ENCODE peak calls at places on chromosomes 13 and 19, in eight cellular contexts. Q, G, U, J, E, C, F and L are unnamed samples.

GRCh38 chr19:45404557-45405434 is at the start of gene PPP1R13L:
- DNase-seq in Q (peak), J (peak), C (no peak), F (peak), E (peak), G (peak), U (peak), L (no peak)

GRCh38 chr13:99303863-99304521 is 3.2 kb downstream of the GPR183 start:
- DNase-seq in E (no peak), C (peak), F (no peak), J (peak), Q (no peak), U (no peak), G (no peak), L (peak)

GRCh38 chr19:6048348-6048747 is 62.0 kb downstream of the RFX2 start:
- DNase-seq in U (no peak), J (no peak), Q (no peak), C (no peak), E (no peak), G (no peak), F (no peak), L (no peak)

GRCh38 chr13:109787135-109787954 is 962 bp upstream of the IRS2 start:
- DNase-seq in C (no peak), E (peak), Q (peak), J (peak), G (peak), U (no peak), F (no peak), L (peak)

GRCh38 chr13:110649551-110649950 is 34.2 kb downstream of the NAXD start:
- DNase-seq in G (no peak), J (no peak), U (no peak), C (no peak), F (no peak), E (no peak), Q (no peak), L (no peak)

GRCh38 chr13:37226966-37227365 is 121.5 kb upstream of the CSNK1A1L start:
- DNase-seq in G (no peak), E (no peak), Q (peak), J (no peak), U (no peak), F (no peak), C (no peak), L (no peak)

GRCh38 chr13:34515201-34515600 is 426.9 kb upstream of the NBEA start:
- DNase-seq in F (no peak), J (no peak), Q (no peak), U (no peak), G (no peak), E (no peak), C (no peak), L (no peak)

GRCh38 chr19:50794074-50794777 is 4.0 kb downstream of the ACP4 start:
- DNase-seq in C (no peak), U (peak), F (no peak), E (peak), Q (no peak), J (peak), G (no peak), L (no peak)

GRCh38 chr19:10085641-10086031 is 481 bp upstream of the SHFL start:
- DNase-seq in G (no peak), F (no peak), Q (no peak), J (no peak), E (no peak), C (no peak), U (no peak), L (no peak)

GRCh38 chr19:33125929-33126388 is 6.0 kb upstream of the WDR88 start:
- DNase-seq in C (peak), E (peak), G (no peak), F (no peak), Q (peak), U (no peak), J (peak), L (peak)

GRCh38 chr19:3188627-3189596 is 3.2 kb downstream of the NCLN start:
- DNase-seq in Q (no peak), J (peak), U (no peak), C (no peak), F (no peak), E (no peak), G (no peak), L (no peak)

GRCh38 chr13:46803586-46803985 is 6.6 kb upstream of the ESD start:
- DNase-seq in U (no peak), C (no peak), J (no peak), E (no peak), G (no peak), F (no peak), Q (no peak), L (no peak)

GRCh38 chr13:50189450-50189849 is 174.2 kb downstream of the KCNRG start:
- DNase-seq in J (peak), Q (no peak), C (no peak), U (no peak), G (no peak), E (peak), F (no peak), L (no peak)

GRCh38 chr19:13794388-13794751 is 873 bp upstream of the ZSWIM4 start:
- DNase-seq in G (no peak), F (peak), C (no peak), E (peak), J (no peak), U (no peak), Q (peak), L (no peak)

GRCh38 chr19:38209671-38210457 is 14.2 kb downstream of the DPF1 start:
- DNase-seq in Q (peak), G (peak), E (peak), U (peak), J (no peak), C (no peak), F (peak), L (no peak)